ENCODE peak calls at places on chromosomes 3 and 15, in ten cellular contexts. O, K, L, V, T, B, W, U, Y and Z are unnamed samples.

GRCh38 chr3:31770822-31771326 is 210.2 kb downstream of the OSBPL10 start:
- DNase-seq in O (no peak), K (no peak), L (no peak), V (peak; percentile 9), T (no peak), B (no peak), W (no peak), U (no peak), Y (no peak), Z (no peak)

GRCh38 chr3:184188080-184188479 is 2.1 kb downstream of the ABCF3 start:
- DNase-seq in O (no peak), K (no peak), L (no peak), V (no peak), T (no peak), B (no peak), W (no peak), U (no peak), Y (no peak), Z (no peak)

GRCh38 chr15:36579792-36580431 is 486 bp downstream of the CDIN1 start:
- DNase-seq in O (no peak), K (no peak), L (peak; percentile 6), V (no peak), T (no peak), B (peak; percentile 62), W (no peak), U (peak; percentile 34), Y (no peak), Z (no peak)

GRCh38 chr3:11154036-11154952 is at the start of gene HRH1:
- DNase-seq in O (no peak), K (no peak), L (no peak), V (no peak), T (peak; percentile 31), B (no peak), W (peak; percentile 56), U (no peak), Y (no peak), Z (peak; percentile 40)

GRCh38 chr15:70478251-70478990 is 284.9 kb downstream of the UACA start:
- DNase-seq in O (no peak), K (no peak), L (peak; percentile 52), V (no peak), T (no peak), B (peak; percentile 69), W (no peak), U (no peak), Y (no peak), Z (no peak)

GRCh38 chr3:149395107-149396089 is 17.9 kb upstream of the TM4SF1 start:
- DNase-seq in O (no peak), K (no peak), L (peak; percentile 73), V (peak; percentile 90), T (peak; percentile 69), B (no peak), W (no peak), U (no peak), Y (no peak), Z (peak; percentile 84)

GRCh38 chr15:98789020-98789419 is 140.7 kb downstream of the IGF1R start:
- DNase-seq in O (no peak), K (no peak), L (no peak), V (no peak), T (no peak), B (no peak), W (no peak), U (no peak), Y (no peak), Z (no peak)

GRCh38 chr3:170695486-170696069 is 109.7 kb upstream of the SLC7A14 start:
- DNase-seq in O (no peak), K (no peak), L (no peak), V (no peak), T (no peak), B (no peak), W (no peak), U (no peak), Y (no peak), Z (no peak)

GRCh38 chr3:71585126-71585525 is 1.6 kb upstream of the FOXP1 start:
- DNase-seq in O (no peak), K (no peak), L (peak; percentile 22), V (no peak), T (peak; percentile 11), B (no peak), W (no peak), U (no peak), Y (no peak), Z (peak; percentile 38)

GRCh38 chr3:121956363-121956762 is 62.2 kb downstream of the SLC15A2 start:
- DNase-seq in O (no peak), K (no peak), L (no peak), V (no peak), T (no peak), B (no peak), W (no peak), U (no peak), Y (no peak), Z (no peak)
- TF ChIP-seq CTCF in O (no peak), K (no peak), L (no peak), V (no peak), T (no peak), B (no peak), W (no peak), U (no peak), Y (no peak), Z (no peak)

DNA sequence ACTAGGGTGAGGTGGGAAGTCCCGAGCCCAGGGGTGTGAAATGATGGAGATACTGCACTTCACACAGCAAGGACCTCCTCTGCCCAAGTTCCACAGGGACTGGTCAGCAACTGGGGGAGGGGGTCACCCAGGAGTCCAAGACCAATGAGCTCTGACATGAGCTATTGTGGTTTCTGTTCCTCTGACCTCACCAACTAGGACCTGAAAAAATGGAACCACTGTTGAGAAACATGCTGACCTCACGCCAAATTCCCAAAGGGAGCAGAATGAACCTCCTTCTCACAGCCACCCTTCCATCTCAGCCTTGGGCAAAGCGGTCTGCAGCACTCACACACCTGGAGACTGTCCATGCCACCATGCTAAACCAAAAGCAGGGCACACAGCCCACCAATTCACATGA is 69.3 kb downstream of the LRIG1 start:
- DNase-seq in O (no peak), K (no peak), L (no peak), V (peak; percentile 72), T (no peak), B (no peak), W (peak; percentile 41), U (no peak), Y (no peak), Z (peak; percentile 81)
- H3K4me3 ChIP-seq in O (no peak overlapping the region), K (no peak overlapping the region), L (no peak overlapping the region), V (no peak overlapping the region), T (no peak overlapping the region), B (no peak overlapping the region), W (no peak overlapping the region), U (no peak overlapping the region), Y (no peak overlapping the region), Z (no peak overlapping the region)

GRCh38 chr3:80063535-80063934 is 295.7 kb upstream of the ROBO1 start:
- DNase-seq in O (no peak), K (no peak), L (no peak), V (no peak), T (no peak), B (peak; percentile 29), W (no peak), U (no peak), Y (no peak), Z (no peak)

GRCh38 chr3:80060664-80061063 is 292.9 kb upstream of the ROBO1 start:
- DNase-seq in O (no peak), K (no peak), L (no peak), V (no peak), T (no peak), B (no peak), W (no peak), U (no peak), Y (no peak), Z (peak; percentile 16)
- TF ChIP-seq CTCF in O (no peak), K (no peak), L (no peak), V (no peak), T (no peak), B (no peak), W (no peak), U (no peak), Y (no peak), Z (no peak)

GRCh38 chr15:76337047-76337738 is 620 bp downstream of the ISL2 start:
- DNase-seq in O (no peak), K (no peak), L (no peak), V (no peak), T (peak; percentile 41), B (no peak), W (no peak), U (no peak), Y (no peak), Z (peak; percentile 40)
- H3K4me3 ChIP-seq in O (peak overlapping the region; percentile 63), K (peak overlapping the region; percentile 62), L (no peak overlapping the region), V (no peak overlapping the region), T (peak overlapping the region; percentile 75), B (no peak overlapping the region), W (peak overlapping the region; percentile 39), U (peak overlapping the region; percentile 46), Y (peak overlapping the region; percentile 75), Z (no peak overlapping the region)

DNA sequence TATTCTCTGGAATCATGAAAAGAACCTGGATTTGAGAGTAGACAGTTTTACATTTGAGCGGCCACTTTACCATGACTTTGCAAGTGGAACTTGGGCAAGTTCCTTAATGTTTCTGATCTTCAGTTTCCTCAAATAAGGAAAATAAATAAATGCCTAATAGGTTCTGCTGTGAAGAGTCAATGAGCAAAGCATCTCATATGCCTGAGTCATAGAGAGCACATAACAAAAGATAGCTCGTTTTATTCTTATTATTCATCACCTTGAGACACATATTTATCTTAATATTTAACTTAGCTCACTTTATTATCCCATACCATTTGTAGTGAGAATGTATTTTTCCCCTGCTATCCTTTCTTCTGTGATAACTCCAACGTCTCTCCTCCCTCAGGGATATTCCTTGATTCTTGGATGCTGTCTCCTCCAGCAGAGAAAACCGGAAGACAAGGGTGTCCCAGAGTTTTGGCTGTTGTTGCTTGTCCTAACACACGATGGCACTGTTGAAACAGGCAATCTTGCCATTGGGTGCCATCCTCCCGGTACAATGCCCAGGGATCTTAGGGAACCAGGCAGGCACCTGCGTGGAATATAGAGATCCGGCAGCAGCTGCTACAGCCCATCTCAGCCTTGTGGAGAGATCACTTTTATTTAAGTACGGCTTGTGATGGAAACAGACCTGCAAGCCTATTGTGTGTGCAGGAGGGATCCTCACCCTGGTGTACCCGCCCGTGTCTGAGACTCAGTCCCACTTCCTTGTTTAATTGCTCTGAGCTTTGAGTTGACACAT is 33.3 kb upstream of the VPS33B start:
- DNase-seq in O (peak; percentile 11), K (peak; percentile 11), L (peak; percentile 78), V (peak; percentile 53), T (peak; percentile 85), B (no peak), W (peak; percentile 46), U (peak; percentile 83), Y (peak; percentile 20), Z (peak; percentile 49)
- TF ChIP-seq CTCF in O (peak; percentile 73), K (peak; percentile 76), L (peak; percentile 87), V (peak; percentile 87), T (peak; percentile 96), B (peak; percentile 37), W (peak; percentile 81), U (peak; percentile 82), Y (peak; percentile 80), Z (peak; percentile 84)

DNA sequence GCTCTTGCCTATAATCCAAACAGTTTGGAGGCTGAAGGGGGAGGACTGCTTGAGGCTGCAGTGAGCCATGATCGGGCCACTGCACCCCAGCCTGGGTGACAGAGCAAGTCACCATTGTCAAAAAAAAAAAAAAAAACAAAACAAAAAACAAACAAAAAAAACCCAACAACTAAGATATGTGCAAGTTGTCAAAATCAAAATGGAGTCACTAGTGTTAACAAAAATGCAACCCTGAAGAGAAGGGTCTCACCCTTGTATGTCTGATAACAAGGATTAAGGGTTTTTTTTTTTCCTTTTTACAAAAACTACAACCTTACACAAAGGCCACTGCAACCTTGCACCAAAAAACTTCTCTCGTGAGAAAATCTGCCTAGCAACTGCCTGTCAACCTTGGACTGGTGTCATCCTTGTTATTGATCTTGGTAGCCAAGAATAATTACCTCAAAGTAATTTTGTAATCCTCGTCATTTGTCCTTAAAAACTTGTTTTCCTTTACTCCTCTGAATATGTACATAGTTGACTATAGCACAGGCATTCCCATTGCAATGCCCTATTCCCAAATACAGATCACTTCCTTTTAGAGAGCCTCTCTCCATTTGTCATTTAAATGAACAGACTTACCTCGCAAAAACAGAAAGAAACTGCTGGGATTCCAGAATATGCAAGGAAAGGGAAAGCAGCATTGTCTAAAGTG is 24.1 kb downstream of the TFRC start:
- DNase-seq in O (no peak), K (no peak), L (no peak), V (no peak), T (no peak), B (no peak), W (no peak), U (no peak), Y (no peak), Z (no peak)
- H3K4me3 ChIP-seq in O (no peak overlapping the region), K (no peak overlapping the region), L (no peak overlapping the region), V (no peak overlapping the region), T (no peak overlapping the region), B (no peak overlapping the region), W (no peak overlapping the region), U (no peak overlapping the region), Y (no peak overlapping the region), Z (no peak overlapping the region)